ENCODE peak calls at places on chromosomes 12 and 14, in six cellular contexts. P is Karpas-422, O is fibroblast of lung, X is GM23338, M is keratinocyte, T is PC-3. B is an unnamed sample.

GRCh38 chr14:100667706-100668105 is 59.0 kb upstream of the DLK1 start:
- DNase-seq in P (no peak), O (no peak), X (no peak), M (no peak), T (no peak), B (no peak)

GRCh38 chr14:51677276-51677675 is 25.6 kb downstream of the FRMD6 start:
- DNase-seq in P (no peak), O (peak), X (no peak), M (no peak), T (no peak), B (peak)

GRCh38 chr12:132413931-132414588 is 75.9 kb upstream of the FBRSL1 start:
- DNase-seq in P (peak), O (no peak), X (peak), M (no peak), T (peak), B (no peak)

GRCh38 chr12:57896139-57896436 is 45.3 kb upstream of the ATP23 start:
- DNase-seq in P (no peak), O (no peak), X (peak), M (no peak), T (no peak), B (no peak)

GRCh38 chr14:83217492-83217891 is 1683.8 kb upstream of the SEL1L start:
- DNase-seq in P (no peak), O (peak), X (no peak), M (no peak), T (peak), B (peak)

GRCh38 chr12:67697981-67698380 is 49.4 kb downstream of the DYRK2 start:
- DNase-seq in P (no peak), O (peak), X (no peak), M (no peak), T (no peak), B (no peak)

GRCh38 chr12:94922561-94922960 is 80.9 kb downstream of the NDUFA12 start:
- DNase-seq in P (no peak), O (no peak), X (peak), M (no peak), T (no peak), B (no peak)

GRCh38 chr14:88463318-88463717 is 77.9 kb downstream of the SPATA7 start:
- DNase-seq in P (peak), O (no peak), X (peak), M (no peak), T (peak), B (no peak)

GRCh38 chr12:39145175-39145999 is 240.0 kb upstream of the CPNE8 start:
- DNase-seq in P (no peak), O (peak), X (peak), M (no peak), T (peak), B (no peak)

GRCh38 chr14:36520601-36521525 is 831 bp upstream of the NKX2-1 start:
- DNase-seq in P (no peak), O (no peak), X (peak), M (no peak), T (peak), B (peak)

GRCh38 chr12:120321382-120322202 is 6.0 kb downstream of the PLA2G1B start:
- DNase-seq in P (no peak), O (no peak), X (no peak), M (no peak), T (no peak), B (no peak)

GRCh38 chr12:3216726-3217682 is 139.8 kb downstream of the TSPAN9 start:
- DNase-seq in P (no peak), O (peak), X (no peak), M (peak), T (peak), B (peak)

GRCh38 chr12:52075409-52075724 is 4.1 kb upstream of the SMIM41 start:
- DNase-seq in P (no peak), O (no peak), X (no peak), M (no peak), T (peak), B (peak)

GRCh38 chr12:7156259-7157197 is 26.4 kb downstream of the CLSTN3 start:
- DNase-seq in P (no peak), O (no peak), X (no peak), M (no peak), T (no peak), B (no peak)

GRCh38 chr14:78157855-78158436 is 12.2 kb upstream of the NRXN3 start:
- DNase-seq in P (peak), O (peak), X (peak), M (no peak), T (peak), B (peak)

GRCh38 chr14:54653764-54654469 is 87.0 kb downstream of the SAMD4A start:
- DNase-seq in P (no peak), O (peak), X (no peak), M (no peak), T (peak), B (peak)

GRCh38 chr12:123431951-123432886 is 4.3 kb downstream of the RILPL2 start:
- DNase-seq in P (no peak), O (no peak), X (no peak), M (no peak), T (no peak), B (no peak)

GRCh38 chr14:88535149-88535548 is 19.7 kb downstream of the PTPN21 start:
- DNase-seq in P (no peak), O (no peak), X (peak), M (no peak), T (no peak), B (no peak)

GRCh38 chr12:127343941-127344340 is 923.0 kb upstream of the TMEM132C start:
- DNase-seq in P (no peak), O (peak), X (no peak), M (no peak), T (peak), B (no peak)

GRCh38 chr12:110279976-110280783 is 867 bp upstream of the ATP2A2 start:
- DNase-seq in P (peak), O (peak), X (peak), M (no peak), T (peak), B (peak)

GRCh38 chr14:48325486-48325885 is 650.1 kb upstream of the MDGA2 start:
- DNase-seq in P (no peak), O (peak), X (no peak), M (no peak), T (peak), B (peak)

GRCh38 chr12:71439613-71440392 is at the start of gene LGR5:
- DNase-seq in P (no peak), O (peak), X (peak), M (no peak), T (peak), B (peak)

GRCh38 chr12:75631809-75632208 is 120.4 kb upstream of the KRR1 start:
- DNase-seq in P (no peak), O (no peak), X (no peak), M (no peak), T (no peak), B (no peak)

GRCh38 chr12:110687770-110688169 is 1.1 kb downstream of the HVCN1 start:
- DNase-seq in P (no peak), O (no peak), X (no peak), M (no peak), T (no peak), B (no peak)

GRCh38 chr12:99767809-99768208 is 120.3 kb downstream of the GARIN6 start:
- DNase-seq in P (peak), O (peak), X (peak), M (no peak), T (peak), B (peak)

GRCh38 chr12:121776190-121777098 is 17.0 kb downstream of the RHOF start:
- DNase-seq in P (peak), O (no peak), X (peak), M (no peak), T (peak), B (peak)

GRCh38 chr12:52027085-52027843 is 20.5 kb downstream of the TAMALIN start:
- DNase-seq in P (peak), O (no peak), X (no peak), M (no peak), T (no peak), B (no peak)

GRCh38 chr12:8038659-8039114 is 6.2 kb downstream of the FOXJ2 start:
- DNase-seq in P (no peak), O (peak), X (peak), M (no peak), T (no peak), B (peak)

GRCh38 chr12:13887774-13888388 is 93.5 kb downstream of the GRIN2B start:
- DNase-seq in P (no peak), O (no peak), X (no peak), M (no peak), T (no peak), B (no peak)

GRCh38 chr12:13880613-13881012 is 100.8 kb downstream of the GRIN2B start:
- DNase-seq in P (no peak), O (no peak), X (no peak), M (no peak), T (no peak), B (no peak)

GRCh38 chr12:13882176-13882575 is 99.2 kb downstream of the GRIN2B start:
- DNase-seq in P (no peak), O (no peak), X (no peak), M (no peak), T (no peak), B (no peak)
- H3K4me2 ChIP-seq in P (no peak), O (no peak), X (no peak), M (no peak), T (no peak), B (no peak)

GRCh38 chr14:61566537-61567225 is 128.6 kb upstream of the HIF1A start:
- DNase-seq in P (no peak), O (peak), X (no peak), M (no peak), T (peak), B (peak)
- H3K4me2 ChIP-seq in P (no peak), O (peak), X (no peak), M (peak), T (peak), B (no peak)

DNA sequence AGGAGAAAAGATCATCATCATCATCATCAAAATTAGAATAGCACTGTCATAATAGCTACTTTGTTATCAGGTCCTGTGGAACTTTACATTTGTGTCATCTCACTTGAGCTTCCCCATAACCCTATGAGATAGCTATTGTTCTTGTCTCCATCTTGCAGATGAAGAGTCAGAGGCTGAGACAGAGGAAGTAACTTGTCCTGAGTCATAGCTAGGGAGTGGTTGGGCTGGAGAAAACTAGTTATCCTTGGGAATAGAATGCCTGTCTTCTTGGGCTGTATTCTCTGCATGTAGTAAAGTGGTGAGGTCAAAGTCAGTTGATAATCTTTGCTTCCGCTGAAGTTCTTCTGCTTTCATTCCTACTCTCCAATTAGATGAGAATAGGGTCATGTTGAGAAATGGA is 117.0 kb downstream of the SMOC1 start:
- DNase-seq in P (no peak), O (peak), X (no peak), M (no peak), T (peak), B (peak)
- H3K4me2 ChIP-seq in P (no peak), O (no peak), X (no peak), M (peak), T (no peak), B (no peak)

GRCh38 chr14:71852201-71852600 is 80.0 kb upstream of the RGS6 start:
- DNase-seq in P (no peak), O (no peak), X (no peak), M (no peak), T (no peak), B (no peak)

GRCh38 chr14:71855399-71856036 is 76.7 kb upstream of the RGS6 start:
- DNase-seq in P (peak), O (peak), X (peak), M (peak), T (peak), B (peak)

GRCh38 chr14:71856199-71856919 is 75.9 kb upstream of the RGS6 start:
- DNase-seq in P (no peak), O (no peak), X (no peak), M (no peak), T (no peak), B (no peak)
- H3K4me2 ChIP-seq in P (no peak), O (no peak), X (no peak), M (no peak), T (no peak), B (no peak)

GRCh38 chr14:71488703-71489141 is 443.5 kb upstream of the RGS6 start:
- DNase-seq in P (no peak), O (peak), X (no peak), M (no peak), T (no peak), B (peak)
- H3K4me2 ChIP-seq in P (no peak), O (peak), X (no peak), M (no peak), T (no peak), B (peak)

GRCh38 chr14:73953731-73954130 is 3.6 kb downstream of the COQ6 start:
- DNase-seq in P (no peak), O (no peak), X (no peak), M (no peak), T (no peak), B (no peak)
- H3K4me2 ChIP-seq in P (no peak), O (no peak), X (no peak), M (no peak), T (no peak), B (no peak)